ENCODE peak calls at places on chromosomes 5 and 9, in four cellular contexts. L is GM23338, C is cardiac muscle cell, D is Calu3. Z is an unnamed sample.

GRCh38 chr9:130780865-130781504 is 54.1 kb upstream of the ABL1 start:
- DNase-seq in C (peak), D (no peak), L (no peak), Z (no peak)

GRCh38 chr5:94082405-94082804 is 341.0 kb upstream of the POU5F2 start:
- DNase-seq in D (no peak), C (no peak), L (no peak), Z (no peak)

GRCh38 chr9:33942471-33943083 is 106.1 kb downstream of the UBAP2 start:
- DNase-seq in D (no peak), L (no peak), C (peak), Z (no peak)

GRCh38 chr9:136488247-136489214 is 5.7 kb upstream of the SEC16A start:
- DNase-seq in D (peak), L (peak), C (peak), Z (peak)

GRCh38 chr9:18672706-18673105 is 198.8 kb downstream of the ADAMTSL1 start:
- DNase-seq in L (no peak), D (no peak), C (no peak), Z (no peak)

GRCh38 chr9:21711504-21711903 is 90.9 kb upstream of the MTAP start:
- DNase-seq in C (no peak), L (peak), D (no peak), Z (peak)

GRCh38 chr5:124074500-124074899 is 562.5 kb downstream of the CSNK1G3 start:
- DNase-seq in C (no peak), D (no peak), L (no peak), Z (no peak)

GRCh38 chr5:137075163-137075970 is 423.8 kb downstream of the SPOCK1 start:
- DNase-seq in L (peak), C (peak), D (peak), Z (peak)

GRCh38 chr9:97981828-97982164 is 1.3 kb upstream of the ANP32B start:
- DNase-seq in C (no peak), D (no peak), L (no peak), Z (no peak)

GRCh38 chr5:65803699-65804426 is 81.9 kb downstream of the NLN start:
- DNase-seq in D (no peak), L (no peak), C (peak), Z (no peak)

GRCh38 chr9:135468866-135469521 is 10.6 kb upstream of the PPP1R26 start:
- DNase-seq in C (peak), L (no peak), D (peak), Z (no peak)

GRCh38 chr5:113166285-113166684 is 189.7 kb downstream of the DCP2 start:
- DNase-seq in D (no peak), L (no peak), C (peak), Z (no peak)

GRCh38 chr9:32725066-32725860 is 58.1 kb upstream of the TMEM215 start:
- DNase-seq in L (no peak), C (peak), D (no peak), Z (no peak)

GRCh38 chr5:89560724-89561123 is 677.7 kb upstream of the MEF2C start:
- DNase-seq in L (no peak), D (no peak), C (no peak), Z (no peak)

GRCh38 chr5:113090336-113091106 is 113.9 kb downstream of the DCP2 start:
- DNase-seq in L (peak), C (peak), D (no peak), Z (no peak)

DNA sequence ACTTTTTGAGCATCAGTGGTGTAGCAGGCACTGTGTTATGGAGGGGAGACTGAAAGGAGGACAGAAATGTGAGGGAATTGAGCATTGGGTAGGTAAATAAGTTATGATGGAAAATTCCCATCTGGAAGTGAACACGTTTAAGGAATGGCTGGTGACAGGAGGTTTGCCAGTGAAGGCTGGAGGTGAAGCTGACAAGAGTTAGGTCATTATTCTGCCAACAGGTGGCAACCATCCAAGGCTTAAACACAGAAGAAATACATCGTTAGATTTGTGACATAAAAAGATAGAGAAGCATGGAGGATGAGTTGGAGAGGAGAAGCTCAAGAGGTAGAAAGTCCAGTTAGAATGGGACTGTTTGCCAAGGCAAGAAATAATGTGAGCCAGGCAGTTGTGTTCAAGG is 455.3 kb upstream of the SGCD start:
- DNase-seq in D (no peak), C (no peak), L (peak), Z (no peak)
- TF ChIP-seq CTCF in D (no peak), C (no peak), L (peak), Z (peak)

DNA sequence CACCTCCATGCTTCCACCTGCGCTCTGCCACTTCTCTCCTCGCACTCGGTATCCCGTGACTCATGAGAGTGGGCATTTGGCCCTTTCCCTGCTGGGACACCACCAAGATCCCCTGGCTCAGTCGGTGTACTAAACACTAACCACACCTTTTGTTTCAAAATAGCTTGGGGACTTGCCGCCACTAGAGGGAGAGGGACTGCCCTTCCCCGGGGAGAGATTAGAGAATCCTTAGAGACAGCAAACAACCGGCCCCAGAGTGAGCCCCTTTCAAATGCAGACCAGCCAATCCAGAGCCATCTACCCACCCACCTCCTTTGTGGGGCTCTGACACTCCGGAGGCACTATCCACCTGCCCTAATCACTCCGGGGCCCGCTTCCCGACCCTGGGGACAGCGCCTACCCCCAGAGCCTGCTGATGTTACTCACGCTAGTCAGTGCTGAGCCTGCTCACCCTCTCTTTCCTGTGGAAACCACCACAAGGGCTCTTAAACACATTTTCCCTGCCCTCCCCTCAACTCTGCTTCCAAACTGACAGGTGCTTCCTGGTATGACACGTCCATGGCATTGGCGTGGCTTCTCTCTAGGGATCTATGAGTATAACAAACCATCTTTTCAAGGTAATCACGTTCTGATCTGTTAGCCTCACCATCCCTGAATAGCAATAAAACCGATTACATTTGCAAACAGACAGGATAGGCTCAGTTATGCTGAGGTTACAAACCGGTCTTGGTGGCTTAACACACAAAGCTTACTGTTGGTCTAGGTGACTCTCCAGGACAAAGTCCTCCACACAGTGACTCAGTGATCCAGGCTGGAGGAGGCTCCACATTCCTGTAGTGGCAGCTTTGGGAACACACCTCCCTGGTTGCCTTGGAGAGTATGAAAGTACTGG is 180.1 kb upstream of the MVB12B start:
- DNase-seq in D (peak), L (peak), C (no peak), Z (peak)
- TF ChIP-seq CTCF in D (no peak), L (peak), C (peak), Z (peak)

DNA sequence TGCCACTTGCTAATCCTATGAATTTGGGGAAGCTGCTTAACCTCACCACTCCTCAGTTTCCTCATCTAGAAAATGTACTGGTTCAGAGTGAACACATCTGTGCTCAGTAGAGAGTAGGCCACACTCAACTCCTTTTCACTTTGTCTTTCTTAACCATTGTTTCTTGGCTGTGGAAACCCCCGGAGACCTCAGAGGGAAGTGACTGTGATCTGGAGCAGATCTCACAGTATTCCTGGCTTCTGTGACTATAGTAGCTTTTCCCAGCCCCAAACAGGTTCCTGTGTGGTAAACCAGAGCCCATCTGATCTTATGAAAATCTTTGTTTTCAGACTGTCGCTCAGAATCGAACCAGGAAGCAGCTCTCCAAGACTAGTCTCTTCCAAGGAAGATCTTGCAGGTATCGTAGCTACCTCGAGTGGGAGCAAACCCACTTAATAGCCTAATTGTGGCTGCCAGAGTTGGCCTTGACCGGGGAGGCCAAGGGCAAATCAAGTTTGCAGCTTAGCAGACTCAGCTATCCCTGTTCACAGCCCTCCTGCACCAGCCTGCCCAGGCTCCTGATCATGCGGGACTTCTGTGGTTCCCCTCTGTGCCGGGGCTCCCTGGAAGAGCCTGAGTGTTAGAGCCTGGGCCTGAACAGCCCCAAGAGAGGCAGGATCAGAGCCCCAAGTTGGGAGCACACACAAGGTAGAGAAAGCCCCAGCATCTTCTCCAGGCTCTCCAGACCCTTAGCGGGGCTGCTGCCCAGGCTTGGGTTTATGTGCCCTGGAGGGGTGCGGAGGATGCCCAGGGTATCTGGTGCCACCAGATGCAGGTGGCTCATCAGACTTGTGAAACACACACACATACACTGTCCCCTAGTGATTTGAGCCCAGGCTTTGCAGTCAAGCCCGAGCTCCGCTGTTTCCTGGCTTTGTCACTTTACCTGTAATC is 52.2 kb upstream of the ANGPTL2 start:
- DNase-seq in D (no peak), L (no peak), C (no peak), Z (peak)
- TF ChIP-seq CTCF in D (no peak), L (no peak), C (no peak), Z (no peak)

GRCh38 chr5:169721771-169722170 is 84.7 kb downstream of the DOCK2 start:
- DNase-seq in C (no peak), L (no peak), D (no peak), Z (no peak)
- TF ChIP-seq CTCF in C (no peak), L (peak), D (no peak), Z (peak)

GRCh38 chr9:90665072-90665471 is 22.4 kb upstream of the DIRAS2 start:
- DNase-seq in C (no peak), L (peak), D (peak), Z (peak)
- TF ChIP-seq CTCF in C (no peak), L (peak), D (no peak), Z (peak)

GRCh38 chr9:137582286-137582860 is 3.6 kb upstream of the DPH7 start:
- DNase-seq in D (no peak), L (peak), C (no peak), Z (peak)
- TF ChIP-seq CTCF in D (no peak), L (peak), C (peak), Z (peak)

GRCh38 chr9:111148994-111149759 is 110.9 kb upstream of the LPAR1 start:
- DNase-seq in L (peak), C (peak), D (no peak), Z (no peak)
- TF ChIP-seq CTCF in L (peak), C (peak), D (no peak), Z (peak)

GRCh38 chr9:9387511-9388115 is 1225.2 kb downstream of the PTPRD start:
- DNase-seq in D (no peak), L (peak), C (no peak), Z (no peak)
- TF ChIP-seq CTCF in D (no peak), L (peak), C (no peak), Z (peak)

GRCh38 chr5:40414922-40415321 is 264.8 kb upstream of the PTGER4 start:
- DNase-seq in C (no peak), D (no peak), L (no peak), Z (no peak)

GRCh38 chr5:40416588-40416987 is 263.1 kb upstream of the PTGER4 start:
- DNase-seq in C (no peak), L (no peak), D (no peak), Z (no peak)

GRCh38 chr5:40416098-40416497 is 263.6 kb upstream of the PTGER4 start:
- DNase-seq in L (no peak), C (no peak), D (no peak), Z (no peak)

GRCh38 chr5:40410939-40411635 is 268.6 kb upstream of the PTGER4 start:
- DNase-seq in L (no peak), C (peak), D (no peak), Z (no peak)

DNA sequence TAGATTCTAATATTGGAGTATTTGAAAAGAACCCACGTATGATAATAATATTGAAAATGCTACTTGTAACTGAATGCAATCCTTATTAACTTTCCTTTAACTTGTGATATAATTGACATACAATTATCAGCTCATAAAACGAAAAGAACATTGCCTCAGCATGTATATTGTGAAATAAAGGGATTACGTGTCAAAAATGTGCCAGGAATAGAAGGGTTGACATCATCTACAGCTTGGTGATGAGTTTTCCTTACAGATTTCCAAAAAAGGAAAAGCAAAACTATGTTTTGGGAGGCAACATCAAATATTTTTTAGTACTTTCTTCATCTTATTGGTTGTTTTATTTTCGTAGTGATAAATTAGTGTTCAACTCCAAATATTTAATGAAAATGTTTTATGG is 266.0 kb upstream of the PTGER4 start:
- DNase-seq in C (peak), L (no peak), D (no peak), Z (no peak)
- TF ChIP-seq CTCF in C (no peak), L (no peak), D (no peak), Z (no peak)